ENCODE peak calls at places on chromosomes 2 and 18, in seven cellular contexts. P is upper lobe of left lung; T is lower lobe of right lung; V is stomach; M is CD4-positive, CD25-positive, alpha-beta regulatory T cell; Y is SJSA1; L is GM23338. U is an unnamed sample.

GRCh38 chr18:45734505-45734904 is 10.5 kb downstream of the SLC14A1 start:
- DNase-seq in P (no peak), T (no peak), V (no peak), M (no peak), Y (no peak), L (no peak), U (no peak)

GRCh38 chr2:71513721-71514120 is 60.4 kb downstream of the DYSF start:
- DNase-seq in P (no peak), T (no peak), V (no peak), M (no peak), Y (no peak), L (no peak), U (no peak)

GRCh38 chr18:42545825-42546224 is 569.7 kb downstream of the RIT2 start:
- DNase-seq in P (no peak), T (no peak), V (no peak), M (no peak), Y (peak; percentile 78), L (no peak), U (peak; percentile 76)

GRCh38 chr2:1675633-1676032 is 68.7 kb downstream of the PXDN start:
- DNase-seq in P (peak; percentile 21), T (peak; percentile 30), V (peak; percentile 24), M (no peak), Y (peak; percentile 83), L (no peak), U (peak; percentile 99)

GRCh38 chr2:45470531-45470930 is 140.5 kb downstream of the SRBD1 start:
- DNase-seq in P (no peak), T (no peak), V (no peak), M (no peak), Y (no peak), L (no peak), U (no peak)

GRCh38 chr2:102764083-102764482 is 2.3 kb downstream of the TMEM182 start:
- DNase-seq in P (no peak), T (no peak), V (no peak), M (peak; percentile 15), Y (no peak), L (no peak), U (no peak)

GRCh38 chr18:32769242-32770180 is 3.3 kb downstream of the KLHL14 start:
- DNase-seq in P (no peak), T (no peak), V (no peak), M (no peak), Y (no peak), L (peak; percentile 69), U (no peak)

GRCh38 chr2:69151974-69152373 is 139.0 kb downstream of the ANTXR1 start:
- DNase-seq in P (no peak), T (no peak), V (no peak), M (no peak), Y (no peak), L (no peak), U (no peak)

GRCh38 chr2:163878718-163879117 is 142.9 kb upstream of the FIGN start:
- DNase-seq in P (peak; percentile 32), T (no peak), V (peak; percentile 37), M (no peak), Y (no peak), L (peak; percentile 79), U (peak; percentile 25)

GRCh38 chr2:218897394-218898108 is 16.9 kb downstream of the WNT10A start:
- DNase-seq in P (no peak), T (no peak), V (no peak), M (no peak), Y (no peak), L (no peak), U (no peak)

GRCh38 chr2:201320701-201321100 is 36.4 kb downstream of the FLACC1 start:
- DNase-seq in P (no peak), T (no peak), V (no peak), M (no peak), Y (no peak), L (no peak), U (no peak)

GRCh38 chr2:113248997-113249770 is 29.5 kb downstream of the PAX8 start:
- DNase-seq in P (peak; percentile 87), T (peak; percentile 82), V (peak; percentile 88), M (peak; percentile 81), Y (peak; percentile 81), L (peak; percentile 78), U (peak; percentile 80)

GRCh38 chr2:223513771-223514455 is 88.2 kb downstream of the SCG2 start:
- DNase-seq in P (no peak), T (no peak), V (no peak), M (no peak), Y (no peak), L (no peak), U (peak; percentile 37)

GRCh38 chr18:51149605-51150429 is 47.7 kb downstream of the MEX3C start:
- DNase-seq in P (no peak), T (no peak), V (no peak), M (peak; percentile 59), Y (no peak), L (no peak), U (peak; percentile 83)

GRCh38 chr2:88220733-88221132 is 50.6 kb downstream of the THNSL2 start:
- DNase-seq in P (no peak), T (no peak), V (no peak), M (no peak), Y (no peak), L (no peak), U (no peak)

GRCh38 chr2:240806006-240806405 is 14.0 kb downstream of the KIF1A start:
- DNase-seq in P (no peak), T (no peak), V (peak; percentile 11), M (no peak), Y (no peak), L (no peak), U (no peak)

GRCh38 chr2:240799183-240799740 is 20.8 kb downstream of the KIF1A start:
- DNase-seq in P (no peak), T (peak; percentile 25), V (no peak), M (no peak), Y (no peak), L (no peak), U (no peak)

GRCh38 chr2:240806459-240806858 is 13.6 kb downstream of the KIF1A start:
- DNase-seq in P (no peak), T (no peak), V (no peak), M (no peak), Y (no peak), L (no peak), U (no peak)

GRCh38 chr2:240800241-240800640 is 19.8 kb downstream of the KIF1A start:
- DNase-seq in P (no peak), T (peak; percentile 30), V (no peak), M (no peak), Y (no peak), L (no peak), U (no peak)

DNA sequence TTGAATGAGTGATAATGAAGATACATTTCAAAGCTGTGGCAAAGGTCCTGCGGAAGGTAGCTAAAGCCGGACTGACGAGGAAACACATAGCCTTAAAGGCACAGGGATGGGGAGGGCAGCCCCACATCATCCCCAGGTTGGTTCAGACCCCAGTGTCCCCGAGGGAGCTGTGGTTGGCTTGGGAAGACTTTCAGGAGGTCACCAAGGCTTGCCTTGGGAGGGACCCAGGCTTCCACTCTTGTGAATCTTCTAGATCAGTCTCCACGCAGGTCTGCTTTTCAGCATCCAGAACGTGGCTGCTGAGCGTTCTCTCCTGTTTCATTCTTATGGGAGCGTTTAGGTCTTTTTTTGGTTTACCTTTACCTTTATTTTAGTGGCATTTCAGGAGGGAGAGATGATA is 16.8 kb downstream of the KIF1A start:
- DNase-seq in P (no peak), T (no peak), V (no peak), M (no peak), Y (no peak), L (no peak), U (no peak)
- H3K27me3 ChIP-seq in P (no peaks in the 10 kb centered on the region), T (peaks cover 12% of the 10 kb centered on the region), V (peaks cover 52% of the 10 kb centered on the region), M (peaks cover 3% of the 10 kb centered on the region), Y (peaks cover 63% of the 10 kb centered on the region), L (no peaks in the 10 kb centered on the region), U (peaks cover 82% of the 10 kb centered on the region)

GRCh38 chr2:240909216-240909974 is 3.3 kb downstream of the CROCC2 start:
- DNase-seq in P (no peak), T (no peak), V (peak; percentile 73), M (no peak), Y (no peak), L (no peak), U (no peak)
- H3K4me1 ChIP-seq in P (peaks cover 15% of the 10 kb centered on the region), T (peaks cover 15% of the 10 kb centered on the region), V (peaks cover 12% of the 10 kb centered on the region), M (no peaks in the 10 kb centered on the region), Y (peaks cover 47% of the 10 kb centered on the region), L (no peaks in the 10 kb centered on the region), U (peaks cover 29% of the 10 kb centered on the region)

GRCh38 chr18:304887-305529 is 37.2 kb upstream of the THOC1 start:
- DNase-seq in P (no peak), T (no peak), V (no peak), M (no peak), Y (peak; percentile 43), L (peak; percentile 21), U (peak; percentile 74)

GRCh38 chr18:303011-303410 is 35.2 kb upstream of the THOC1 start:
- DNase-seq in P (no peak), T (no peak), V (no peak), M (no peak), Y (no peak), L (no peak), U (no peak)

GRCh38 chr18:303578-303977 is 35.7 kb upstream of the THOC1 start:
- DNase-seq in P (no peak), T (no peak), V (no peak), M (no peak), Y (no peak), L (no peak), U (no peak)

GRCh38 chr18:297936-298335 is 30.1 kb upstream of the THOC1 start:
- DNase-seq in P (no peak), T (no peak), V (no peak), M (no peak), Y (no peak), L (no peak), U (peak; percentile 39)

DNA sequence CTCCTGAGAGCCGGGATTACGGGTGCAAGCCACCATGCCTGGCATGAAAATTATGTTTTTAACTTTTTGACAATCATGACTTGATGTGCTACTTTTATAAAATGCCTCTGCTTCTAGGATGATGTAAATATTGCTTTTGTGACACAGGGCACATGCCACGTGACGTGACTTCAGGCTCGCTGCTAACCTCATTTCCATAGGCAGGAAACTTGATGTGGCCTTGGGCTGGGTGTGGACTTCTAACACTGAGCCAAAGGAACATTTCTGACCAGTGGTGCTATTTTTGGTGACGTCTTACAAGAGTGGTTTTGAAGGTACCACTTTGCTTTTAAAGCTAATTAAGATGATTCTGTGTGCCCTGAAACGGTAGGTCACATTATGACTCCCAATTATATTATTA is 34.2 kb upstream of the THOC1 start:
- DNase-seq in P (no peak), T (no peak), V (no peak), M (no peak), Y (no peak), L (no peak), U (no peak)
- H3K27me3 ChIP-seq in P (no peaks in the 10 kb centered on the region), T (no peaks in the 10 kb centered on the region), V (no peaks in the 10 kb centered on the region), M (peaks cover 3% of the 10 kb centered on the region), Y (no peaks in the 10 kb centered on the region), L (no peaks in the 10 kb centered on the region), U (no peaks in the 10 kb centered on the region)

GRCh38 chr2:144377929-144378328 is 142.0 kb downstream of the ZEB2 start:
- DNase-seq in P (no peak), T (no peak), V (no peak), M (no peak), Y (no peak), L (no peak), U (peak; percentile 67)
- H3K4me1 ChIP-seq in P (peaks cover 23% of the 10 kb centered on the region), T (peaks cover 34% of the 10 kb centered on the region), V (no peaks in the 10 kb centered on the region), M (no peaks in the 10 kb centered on the region), Y (peaks cover 28% of the 10 kb centered on the region), L (no peaks in the 10 kb centered on the region), U (peaks cover 11% of the 10 kb centered on the region)